ENCODE peak calls at places on chromosomes 13 and 19, in four cellular contexts. K, E, V and J are unnamed samples.

GRCh38 chr19:50317115-50317514 is 12.1 kb downstream of the KCNC3 start:
- DNase-seq in K (no peak), E (no peak), V (no peak), J (no peak)

GRCh38 chr13:85665286-85665685 is 133.9 kb downstream of the SLITRK6 start:
- DNase-seq in K (no peak), E (no peak), V (no peak), J (no peak)

GRCh38 chr19:45340232-45340898 is at the start of gene KLC3:
- DNase-seq in K (peak), E (no peak), V (peak), J (peak)

GRCh38 chr19:58009666-58010301 is 7.2 kb upstream of the ZNF606 start:
- DNase-seq in K (no peak), E (no peak), V (no peak), J (peak)

GRCh38 chr19:14015454-14016035 is 9.4 kb upstream of the RFX1 start:
- DNase-seq in K (no peak), E (peak), V (no peak), J (no peak)

GRCh38 chr13:110719036-110719710 is 5.7 kb downstream of the ING1 start:
- DNase-seq in K (no peak), E (no peak), V (no peak), J (no peak)

GRCh38 chr19:1082928-1083816 is 12.0 kb downstream of the POLR2E start:
- DNase-seq in K (no peak), E (no peak), V (no peak), J (no peak)

GRCh38 chr13:114140909-114141255 is 8.5 kb upstream of the RASA3 start:
- DNase-seq in K (no peak), E (no peak), V (no peak), J (no peak)

GRCh38 chr13:23705578-23705977 is 135.4 kb downstream of the TNFRSF19 start:
- DNase-seq in K (no peak), E (peak), V (no peak), J (no peak)

GRCh38 chr19:54523403-54523802 is 20.8 kb downstream of the LAIR2 start:
- DNase-seq in K (no peak), E (no peak), V (no peak), J (no peak)

GRCh38 chr13:41762796-41763195 is 198.1 kb downstream of the VWA8 start:
- DNase-seq in K (no peak), E (no peak), V (no peak), J (no peak)

GRCh38 chr13:27053902-27054595 is 117.6 kb downstream of the USP12 start:
- DNase-seq in K (peak), E (no peak), V (no peak), J (no peak)

GRCh38 chr19:54030895-54031586 is 32.7 kb downstream of the VSTM1 start:
- DNase-seq in K (no peak), E (no peak), V (no peak), J (peak)

DNA sequence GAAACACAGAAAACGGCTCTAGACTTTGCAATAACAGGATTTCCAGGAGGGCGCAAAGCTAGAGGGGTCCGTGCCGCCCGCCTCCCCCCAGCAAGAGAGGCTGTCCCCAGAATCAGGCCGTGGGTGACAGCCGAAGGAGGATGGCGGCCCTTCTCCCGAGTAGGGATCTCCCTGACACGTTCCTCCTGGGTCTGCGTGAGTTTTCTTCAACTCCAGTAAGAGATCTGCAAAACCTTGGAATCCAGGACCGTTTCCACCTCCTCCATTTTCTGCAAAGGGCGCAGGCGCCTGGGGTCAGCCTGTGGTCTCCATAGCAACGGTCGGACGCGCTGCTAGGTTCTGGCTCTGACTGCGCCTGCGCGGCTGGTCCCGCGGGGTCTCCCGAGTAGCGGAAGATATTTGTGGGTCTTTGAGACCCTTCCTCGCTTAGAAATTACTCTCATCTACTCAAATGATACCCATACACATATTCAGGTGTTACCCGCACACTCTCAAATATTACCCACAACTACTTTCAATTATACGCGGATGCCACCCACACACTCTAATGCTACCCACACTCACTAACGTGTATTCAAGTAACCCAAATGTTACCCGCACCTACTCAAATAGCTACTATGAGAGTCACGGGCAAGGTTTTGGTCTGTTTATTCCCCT is 2.1 kb downstream of the PNMA8C start:
- DNase-seq in K (no peak), E (peak), V (peak), J (peak)
- TF ChIP-seq ELF1 in K (no peak), E (no peak), V (no peak), J (no peak)

DNA sequence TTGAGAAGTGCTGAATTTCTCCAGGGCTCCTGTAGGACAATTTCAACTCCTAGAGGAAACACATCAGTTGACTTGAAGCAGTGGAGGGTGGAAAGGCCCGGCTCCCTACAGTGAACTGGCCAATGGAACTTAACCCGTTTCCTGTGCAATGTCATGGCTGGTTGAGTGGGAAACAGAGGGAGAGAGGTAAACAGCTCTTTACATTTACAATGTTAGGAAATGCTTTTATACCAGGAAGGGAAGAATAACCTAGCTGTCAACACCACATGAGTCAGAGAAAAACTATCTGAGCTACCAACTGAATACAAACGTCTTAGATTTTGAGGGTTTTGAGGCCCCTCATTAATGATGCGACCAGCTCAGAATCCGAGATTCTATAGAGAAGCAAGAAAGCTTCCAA is 36.7 kb downstream of the CARD8 start:
- DNase-seq in K (no peak), E (no peak), V (no peak), J (no peak)
- TF ChIP-seq ELF1 in K (no peak), E (no peak), V (no peak), J (no peak)

GRCh38 chr13:75419656-75420055 is 62.3 kb downstream of the TBC1D4 start:
- DNase-seq in K (no peak), E (no peak), V (no peak), J (no peak)
- TF ChIP-seq ELF1 in K (no peak), E (no peak), V (no peak), J (no peak)

GRCh38 chr19:30362156-30362754 is 9.9 kb upstream of the ZNF536 start:
- DNase-seq in K (no peak), E (no peak), V (no peak), J (no peak)
- TF ChIP-seq ELF1 in K (no peak), E (no peak), V (no peak), J (no peak)

GRCh38 chr13:75447493-75447892 is 34.5 kb downstream of the TBC1D4 start:
- DNase-seq in K (no peak), E (no peak), V (no peak), J (no peak)

GRCh38 chr13:75444016-75444415 is 38.0 kb downstream of the TBC1D4 start:
- DNase-seq in K (no peak), E (peak), V (no peak), J (no peak)

GRCh38 chr13:75443356-75443958 is 38.5 kb downstream of the TBC1D4 start:
- DNase-seq in K (no peak), E (no peak), V (no peak), J (no peak)

GRCh38 chr13:75446874-75447273 is 35.1 kb downstream of the TBC1D4 start:
- DNase-seq in K (no peak), E (no peak), V (no peak), J (no peak)

GRCh38 chr13:75445717-75446529 is 36.0 kb downstream of the TBC1D4 start:
- DNase-seq in K (no peak), E (no peak), V (no peak), J (no peak)
- TF ChIP-seq ELF1 in K (no peak), E (no peak), V (no peak), J (no peak)

GRCh38 chr13:33307820-33308219 is 22.3 kb upstream of the STARD13 start:
- DNase-seq in K (no peak), E (no peak), V (no peak), J (no peak)

GRCh38 chr13:33299626-33300025 is 14.1 kb upstream of the STARD13 start:
- DNase-seq in K (no peak), E (no peak), V (no peak), J (no peak)

DNA sequence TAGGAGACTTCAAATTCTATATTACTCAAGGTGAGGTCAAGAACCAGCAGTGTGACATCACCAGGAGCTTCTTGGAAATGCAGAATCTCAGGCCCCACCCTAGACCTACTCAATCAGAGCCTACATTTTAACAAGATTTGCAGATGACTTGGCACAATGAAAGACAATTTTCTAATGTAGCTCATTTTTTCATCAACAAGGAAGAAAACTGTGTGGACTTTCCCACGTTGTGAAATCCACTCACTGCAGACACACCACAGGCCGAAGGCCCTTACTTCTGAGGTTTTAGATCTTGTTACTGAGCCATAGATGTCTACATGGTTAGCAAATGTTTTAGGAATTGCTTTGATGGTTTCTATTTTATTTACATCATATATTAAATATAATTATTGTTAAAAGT is 18.3 kb upstream of the STARD13 start:
- DNase-seq in K (no peak), E (no peak), V (no peak), J (no peak)
- TF ChIP-seq ELF1 in K (no peak), E (no peak), V (no peak), J (no peak)

GRCh38 chr13:33080962-33081655 is 64.9 kb downstream of the KL start:
- DNase-seq in K (no peak), E (no peak), V (no peak), J (no peak)
- TF ChIP-seq ELF1 in K (no peak), E (no peak), V (no peak), J (no peak)

GRCh38 chr13:33455291-33455690 is 169.7 kb upstream of the STARD13 start:
- DNase-seq in K (no peak), E (no peak), V (no peak), J (no peak)
- TF ChIP-seq ELF1 in K (no peak), E (no peak), V (no peak), J (no peak)

GRCh38 chr13:34162545-34162936 is 344.6 kb downstream of the RFC3 start:
- DNase-seq in K (no peak), E (no peak), V (no peak), J (no peak)
- TF ChIP-seq ELF1 in K (no peak), E (no peak), V (no peak), J (no peak)